ENCODE peak calls at places on chromosomes 11 and 22, in ten cellular contexts. Q, T, Y, D, K, S, A, B, O and X are unnamed samples.
A peak's percentile ranks its signal among the peaks of the same experiment; 100 is the strongest.

GRCh38 chr11:36062796-36063380 is 119.0 kb downstream of the LDLRAD3 start:
- DNase-seq in Q (no peak), T (no peak), Y (no peak), D (no peak), K (no peak), S (no peak), A (peak; percentile 77), B (no peak), O (no peak), X (no peak)

GRCh38 chr11:35047179-35047578 is 91.8 kb upstream of the CD44 start:
- DNase-seq in Q (peak; percentile 78), T (no peak), Y (no peak), D (no peak), K (no peak), S (no peak), A (no peak), B (no peak), O (no peak), X (no peak)

GRCh38 chr11:1870721-1871466 is 18.0 kb downstream of the LSP1 start:
- DNase-seq in Q (peak; percentile 64), T (peak; percentile 68), Y (no peak), D (no peak), K (no peak), S (no peak), A (no peak), B (peak; percentile 53), O (no peak), X (no peak)

GRCh38 chr11:110497204-110497987 is 67.6 kb downstream of the FDX1 start:
- DNase-seq in Q (no peak), T (no peak), Y (no peak), D (peak; percentile 30), K (no peak), S (no peak), A (peak; percentile 72), B (no peak), O (no peak), X (no peak)

GRCh38 chr22:22196018-22196533 is 48.5 kb upstream of the VPREB1 start:
- DNase-seq in Q (no peak), T (no peak), Y (no peak), D (no peak), K (no peak), S (no peak), A (no peak), B (no peak), O (no peak), X (no peak)

GRCh38 chr11:64207247-64208085 is 945 bp downstream of the FERMT3 start:
- DNase-seq in Q (peak; percentile 70), T (peak; percentile 93), Y (peak; percentile 72), D (peak; percentile 58), K (no peak), S (no peak), A (peak; percentile 84), B (no peak), O (no peak), X (no peak)

GRCh38 chr11:60872952-60873524 is 5.7 kb downstream of the ZP1 start:
- DNase-seq in Q (no peak), T (no peak), Y (no peak), D (peak; percentile 28), K (no peak), S (no peak), A (peak; percentile 96), B (peak; percentile 48), O (no peak), X (no peak)

GRCh38 chr11:61792310-61793083 is at the start of the genes FEN1 and TMEM258:
- DNase-seq in Q (peak; percentile 85), T (peak; percentile 97), Y (peak; percentile 84), D (peak; percentile 83), K (peak; percentile 88), S (peak; percentile 89), A (peak; percentile 94), B (peak; percentile 95), O (peak; percentile 94), X (peak; percentile 83)

GRCh38 chr11:105780781-105781525 is 171.1 kb downstream of the GRIA4 start:
- DNase-seq in Q (no peak), T (no peak), Y (no peak), D (no peak), K (no peak), S (no peak), A (no peak), B (no peak), O (no peak), X (no peak)

GRCh38 chr22:43891360-43892182 is at the start of gene PNPLA5:
- DNase-seq in Q (no peak), T (peak; percentile 65), Y (no peak), D (no peak), K (no peak), S (no peak), A (no peak), B (no peak), O (no peak), X (no peak)

GRCh38 chr11:69249641-69250502 is 44.1 kb upstream of the MYEOV start:
- DNase-seq in Q (no peak), T (peak; percentile 59), Y (no peak), D (no peak), K (no peak), S (no peak), A (peak; percentile 60), B (no peak), O (no peak), X (no peak)

GRCh38 chr11:69638941-69639681 is 1.8 kb upstream of the CCND1 start:
- DNase-seq in Q (no peak), T (peak; percentile 95), Y (peak; percentile 69), D (peak; percentile 63), K (peak; percentile 95), S (peak; percentile 95), A (peak; percentile 97), B (peak; percentile 93), O (peak; percentile 56), X (peak; percentile 82)

GRCh38 chr22:30405731-30406130 is 8.9 kb downstream of the SEC14L2 start:
- DNase-seq in Q (no peak), T (no peak), Y (no peak), D (no peak), K (no peak), S (no peak), A (no peak), B (no peak), O (no peak), X (no peak)
- H3K27ac ChIP-seq in Q (no peak overlapping the region), T (no peak overlapping the region), Y (no peak overlapping the region), D (no peak overlapping the region), K (no peak overlapping the region), S (no peak overlapping the region), A (no peak overlapping the region), B (no peak overlapping the region), O (peak overlapping the region; percentile 17), X (no peak overlapping the region)

GRCh38 chr11:45945392-45945999 is 23.0 kb downstream of the LARGE2 start:
- DNase-seq in Q (no peak), T (no peak), Y (no peak), D (no peak), K (no peak), S (no peak), A (no peak), B (no peak), O (no peak), X (no peak)

GRCh38 chr11:45948341-45948740 is 25.9 kb downstream of the LARGE2 start:
- DNase-seq in Q (no peak), T (peak; percentile 82), Y (no peak), D (no peak), K (no peak), S (no peak), A (no peak), B (no peak), O (no peak), X (no peak)

GRCh38 chr11:45949992-45950407 is 27.5 kb downstream of the LARGE2 start:
- DNase-seq in Q (no peak), T (no peak), Y (no peak), D (no peak), K (no peak), S (no peak), A (no peak), B (no peak), O (no peak), X (no peak)
- H3K27ac ChIP-seq in Q (no peak overlapping the region), T (no peak overlapping the region), Y (no peak overlapping the region), D (no peak overlapping the region), K (no peak overlapping the region), S (no peak overlapping the region), A (no peak overlapping the region), B (no peak overlapping the region), O (no peak overlapping the region), X (no peak overlapping the region)

GRCh38 chr11:66183581-66184048 is 84.8 kb upstream of the RAB1B start:
- DNase-seq in Q (peak; percentile 39), T (no peak), Y (no peak), D (no peak), K (no peak), S (no peak), A (peak; percentile 15), B (no peak), O (no peak), X (no peak)
- H3K27ac ChIP-seq in Q (no peak overlapping the region), T (no peak overlapping the region), Y (no peak overlapping the region), D (no peak overlapping the region), K (no peak overlapping the region), S (no peak overlapping the region), A (no peak overlapping the region), B (no peak overlapping the region), O (no peak overlapping the region), X (no peak overlapping the region)

GRCh38 chr11:26782220-26782619 is 60.4 kb upstream of the SLC5A12 start:
- DNase-seq in Q (no peak), T (no peak), Y (no peak), D (no peak), K (no peak), S (no peak), A (no peak), B (no peak), O (no peak), X (no peak)

GRCh38 chr11:26778000-26778757 is 56.3 kb upstream of the SLC5A12 start:
- DNase-seq in Q (no peak), T (no peak), Y (no peak), D (no peak), K (no peak), S (no peak), A (peak; percentile 41), B (no peak), O (no peak), X (peak; percentile 62)

GRCh38 chr11:26780686-26781085 is 58.8 kb upstream of the SLC5A12 start:
- DNase-seq in Q (no peak), T (no peak), Y (no peak), D (no peak), K (no peak), S (no peak), A (no peak), B (no peak), O (no peak), X (no peak)

GRCh38 chr11:26779466-26779865 is 57.6 kb upstream of the SLC5A12 start:
- DNase-seq in Q (no peak), T (no peak), Y (no peak), D (no peak), K (no peak), S (no peak), A (no peak), B (no peak), O (no peak), X (no peak)

DNA sequence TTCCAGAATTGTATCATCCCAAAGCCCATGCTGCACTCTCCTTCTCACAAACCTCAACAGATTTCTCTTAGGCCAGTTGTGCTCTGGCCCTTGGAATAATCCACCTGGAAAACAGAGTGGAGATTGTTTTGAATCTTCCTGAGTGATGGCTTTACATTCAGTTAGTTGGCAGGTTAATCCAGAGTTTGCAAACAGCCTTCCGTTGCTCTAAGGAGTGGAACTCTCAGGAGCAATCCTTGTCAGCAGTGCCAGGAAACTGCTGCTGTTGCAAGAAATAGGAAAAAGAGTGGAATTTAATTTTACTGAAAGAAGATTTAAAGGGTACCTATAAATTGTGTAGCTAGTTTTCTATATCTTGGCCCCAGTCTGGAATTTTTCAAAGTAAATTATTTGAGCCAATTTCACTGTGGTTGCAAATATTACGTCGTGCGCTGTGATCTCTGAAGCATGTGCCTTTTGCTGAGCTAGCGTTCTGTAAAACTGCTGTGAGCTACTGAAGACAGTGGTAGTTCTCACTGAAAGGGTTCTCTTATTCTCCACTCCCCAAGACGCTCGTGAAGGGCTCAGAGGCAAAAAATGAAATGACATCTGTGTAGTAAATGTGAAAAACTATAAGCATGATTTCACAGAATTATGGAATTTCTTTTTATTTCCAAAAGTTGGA is 55.5 kb upstream of the SLC5A12 start:
- DNase-seq in Q (no peak), T (no peak), Y (no peak), D (no peak), K (no peak), S (no peak), A (peak; percentile 24), B (no peak), O (no peak), X (no peak)
- H3K27ac ChIP-seq in Q (no peak overlapping the region), T (no peak overlapping the region), Y (peak overlapping the region; percentile 9), D (no peak overlapping the region), K (no peak overlapping the region), S (no peak overlapping the region), A (peak overlapping the region; percentile 27), B (no peak overlapping the region), O (no peak overlapping the region), X (peak overlapping the region; percentile 51)